ENCODE peak calls at places on chromosome 12, in seven cellular contexts. J, Y, O, N, M, G and S are unnamed samples.

GRCh38 chr12:108955225-108955835 is 65.5 kb downstream of the SVOP start:
- DNase-seq in O (peak), J (peak), N (no peak), Y (peak), G (no peak), M (no peak), S (peak)

GRCh38 chr12:7723926-7724325 is 12.7 kb downstream of the DPPA3 start:
- DNase-seq in Y (no peak), N (no peak), O (no peak), G (no peak), J (no peak), M (no peak), S (no peak)

GRCh38 chr12:130337476-130338303 is at the start of gene PIWIL1:
- DNase-seq in Y (no peak), M (no peak), J (no peak), G (no peak), N (no peak), O (no peak), S (no peak)

GRCh38 chr12:6264402-6265037 is 46.0 kb upstream of the PLEKHG6 start:
- DNase-seq in N (peak), J (no peak), G (no peak), O (peak), Y (no peak), M (no peak), S (no peak)

GRCh38 chr12:38919191-38919590 is 13.8 kb upstream of the CPNE8 start:
- DNase-seq in N (no peak), J (no peak), O (no peak), Y (no peak), M (no peak), G (no peak), S (no peak)

GRCh38 chr12:46959484-46959883 is 119.9 kb upstream of the PCED1B start:
- DNase-seq in O (peak), J (no peak), N (no peak), M (no peak), G (no peak), Y (no peak), S (no peak)

GRCh38 chr12:108701779-108702435 is 29.4 kb downstream of the CORO1C start:
- DNase-seq in O (peak), J (peak), M (no peak), G (no peak), Y (no peak), N (no peak), S (no peak)

GRCh38 chr12:26791328-26791791 is 41.6 kb downstream of the ITPR2 start:
- DNase-seq in G (no peak), M (no peak), N (no peak), J (no peak), O (peak), Y (no peak), S (no peak)

GRCh38 chr12:1373887-1374286 is 220.5 kb downstream of the FBXL14 start:
- DNase-seq in G (no peak), O (peak), M (no peak), J (no peak), N (no peak), Y (no peak), S (no peak)